ENCODE peak calls at places on chromosome 16, in seven cellular contexts. One of them, this sample, is unnamed.

GRCh38 chr16:19044781-19045180 is 22.6 kb upstream of the COQ7 start:
- DNase-seq in foreskin fibroblast: peak; percentile 7
- DNase-seq in activated CD8-positive, alpha-beta T cell treated with anti-CD3 and anti-CD28 coated beads, Interleukin-2, amount 10 ng/mL, durations not matched to agents 7 days and 5 days: no peak
- DNase-seq in CD8-positive, alpha-beta T cell: no peak
- DNase-seq in stimulated activated CD4-positive, alpha-beta T cell treated with anti-CD3 and anti-CD28 coated beads, Interleukin-1b, Interleukin-23, amount 100 ng/mL, for 1 hour: no peak
- DNase-seq in left lung: no peak
- DNase-seq in activated CD4-positive, alpha-beta T cell treated with anti-CD3 and anti-CD28 coated beads, Interleukin-2, amount 50 U/mL, for 1 hour: no peak
- DNase-seq in this sample: no peak

GRCh38 chr16:4847774-4848587 is 700 bp downstream of the UBN1 start:
- DNase-seq in foreskin fibroblast: peak; percentile 64
- DNase-seq in activated CD8-positive, alpha-beta T cell treated with anti-CD3 and anti-CD28 coated beads, Interleukin-2, amount 10 ng/mL, durations not matched to agents 7 days and 5 days: peak; percentile 48
- DNase-seq in CD8-positive, alpha-beta T cell: peak; percentile 42
- DNase-seq in stimulated activated CD4-positive, alpha-beta T cell treated with anti-CD3 and anti-CD28 coated beads, Interleukin-1b, Interleukin-23, amount 100 ng/mL, for 1 hour: peak; percentile 3
- DNase-seq in left lung: peak; percentile 53
- DNase-seq in activated CD4-positive, alpha-beta T cell treated with anti-CD3 and anti-CD28 coated beads, Interleukin-2, amount 50 U/mL, for 1 hour: peak; percentile 31
- DNase-seq in this sample: peak; percentile 1

GRCh38 chr16:71929048-71929447 is 33.7 kb downstream of the IST1 start:
- DNase-seq in foreskin fibroblast: peak; percentile 66
- DNase-seq in activated CD8-positive, alpha-beta T cell treated with anti-CD3 and anti-CD28 coated beads, Interleukin-2, amount 10 ng/mL, durations not matched to agents 7 days and 5 days: no peak
- DNase-seq in CD8-positive, alpha-beta T cell: no peak
- DNase-seq in stimulated activated CD4-positive, alpha-beta T cell treated with anti-CD3 and anti-CD28 coated beads, Interleukin-1b, Interleukin-23, amount 100 ng/mL, for 1 hour: no peak
- DNase-seq in left lung: no peak
- DNase-seq in activated CD4-positive, alpha-beta T cell treated with anti-CD3 and anti-CD28 coated beads, Interleukin-2, amount 50 U/mL, for 1 hour: no peak
- DNase-seq in this sample: no peak

GRCh38 chr16:71902656-71903365 is 7.5 kb downstream of the IST1 start:
- DNase-seq in foreskin fibroblast: no peak
- DNase-seq in activated CD8-positive, alpha-beta T cell treated with anti-CD3 and anti-CD28 coated beads, Interleukin-2, amount 10 ng/mL, durations not matched to agents 7 days and 5 days: no peak
- DNase-seq in CD8-positive, alpha-beta T cell: no peak
- DNase-seq in stimulated activated CD4-positive, alpha-beta T cell treated with anti-CD3 and anti-CD28 coated beads, Interleukin-1b, Interleukin-23, amount 100 ng/mL, for 1 hour: no peak
- DNase-seq in left lung: no peak
- DNase-seq in activated CD4-positive, alpha-beta T cell treated with anti-CD3 and anti-CD28 coated beads, Interleukin-2, amount 50 U/mL, for 1 hour: no peak
- DNase-seq in this sample: no peak

GRCh38 chr16:69314534-69314933 is 3.4 kb downstream of the VPS4A start:
- DNase-seq in foreskin fibroblast: no peak
- DNase-seq in activated CD8-positive, alpha-beta T cell treated with anti-CD3 and anti-CD28 coated beads, Interleukin-2, amount 10 ng/mL, durations not matched to agents 7 days and 5 days: no peak
- DNase-seq in CD8-positive, alpha-beta T cell: no peak
- DNase-seq in stimulated activated CD4-positive, alpha-beta T cell treated with anti-CD3 and anti-CD28 coated beads, Interleukin-1b, Interleukin-23, amount 100 ng/mL, for 1 hour: no peak
- DNase-seq in left lung: no peak
- DNase-seq in activated CD4-positive, alpha-beta T cell treated with anti-CD3 and anti-CD28 coated beads, Interleukin-2, amount 50 U/mL, for 1 hour: no peak
- DNase-seq in this sample: no peak

GRCh38 chr16:57504491-57504890 is 18.2 kb upstream of the DOK4 start:
- DNase-seq in foreskin fibroblast: no peak
- DNase-seq in activated CD8-positive, alpha-beta T cell treated with anti-CD3 and anti-CD28 coated beads, Interleukin-2, amount 10 ng/mL, durations not matched to agents 7 days and 5 days: no peak
- DNase-seq in CD8-positive, alpha-beta T cell: no peak
- DNase-seq in stimulated activated CD4-positive, alpha-beta T cell treated with anti-CD3 and anti-CD28 coated beads, Interleukin-1b, Interleukin-23, amount 100 ng/mL, for 1 hour: no peak
- DNase-seq in left lung: no peak
- DNase-seq in activated CD4-positive, alpha-beta T cell treated with anti-CD3 and anti-CD28 coated beads, Interleukin-2, amount 50 U/mL, for 1 hour: no peak
- DNase-seq in this sample: no peak

GRCh38 chr16:88468289-88469129 is 15.4 kb downstream of the ZFPM1 start:
- DNase-seq in foreskin fibroblast: peak; percentile 21
- DNase-seq in activated CD8-positive, alpha-beta T cell treated with anti-CD3 and anti-CD28 coated beads, Interleukin-2, amount 10 ng/mL, durations not matched to agents 7 days and 5 days: no peak
- DNase-seq in CD8-positive, alpha-beta T cell: no peak
- DNase-seq in stimulated activated CD4-positive, alpha-beta T cell treated with anti-CD3 and anti-CD28 coated beads, Interleukin-1b, Interleukin-23, amount 100 ng/mL, for 1 hour: no peak
- DNase-seq in left lung: no peak
- DNase-seq in activated CD4-positive, alpha-beta T cell treated with anti-CD3 and anti-CD28 coated beads, Interleukin-2, amount 50 U/mL, for 1 hour: no peak
- DNase-seq in this sample: peak; percentile 37

GRCh38 chr16:55502801-55503366 is 6.0 kb upstream of the LPCAT2 start:
- DNase-seq in foreskin fibroblast: peak; percentile 83
- DNase-seq in activated CD8-positive, alpha-beta T cell treated with anti-CD3 and anti-CD28 coated beads, Interleukin-2, amount 10 ng/mL, durations not matched to agents 7 days and 5 days: no peak
- DNase-seq in CD8-positive, alpha-beta T cell: no peak
- DNase-seq in stimulated activated CD4-positive, alpha-beta T cell treated with anti-CD3 and anti-CD28 coated beads, Interleukin-1b, Interleukin-23, amount 100 ng/mL, for 1 hour: no peak
- DNase-seq in left lung: peak; percentile 80
- DNase-seq in activated CD4-positive, alpha-beta T cell treated with anti-CD3 and anti-CD28 coated beads, Interleukin-2, amount 50 U/mL, for 1 hour: no peak
- DNase-seq in this sample: no peak

GRCh38 chr16:72013389-72013788 is 4.8 kb downstream of the DHODH start:
- DNase-seq in foreskin fibroblast: no peak
- DNase-seq in activated CD8-positive, alpha-beta T cell treated with anti-CD3 and anti-CD28 coated beads, Interleukin-2, amount 10 ng/mL, durations not matched to agents 7 days and 5 days: no peak
- DNase-seq in CD8-positive, alpha-beta T cell: no peak
- DNase-seq in stimulated activated CD4-positive, alpha-beta T cell treated with anti-CD3 and anti-CD28 coated beads, Interleukin-1b, Interleukin-23, amount 100 ng/mL, for 1 hour: no peak
- DNase-seq in left lung: no peak
- DNase-seq in activated CD4-positive, alpha-beta T cell treated with anti-CD3 and anti-CD28 coated beads, Interleukin-2, amount 50 U/mL, for 1 hour: no peak
- DNase-seq in this sample: no peak

GRCh38 chr16:67396159-67396774 is 3.0 kb upstream of the TPPP3 start:
- DNase-seq in foreskin fibroblast: peak; percentile 72
- DNase-seq in activated CD8-positive, alpha-beta T cell treated with anti-CD3 and anti-CD28 coated beads, Interleukin-2, amount 10 ng/mL, durations not matched to agents 7 days and 5 days: no peak
- DNase-seq in CD8-positive, alpha-beta T cell: no peak
- DNase-seq in stimulated activated CD4-positive, alpha-beta T cell treated with anti-CD3 and anti-CD28 coated beads, Interleukin-1b, Interleukin-23, amount 100 ng/mL, for 1 hour: no peak
- DNase-seq in left lung: peak; percentile 89
- DNase-seq in activated CD4-positive, alpha-beta T cell treated with anti-CD3 and anti-CD28 coated beads, Interleukin-2, amount 50 U/mL, for 1 hour: no peak
- DNase-seq in this sample: no peak

GRCh38 chr16:760498-761343 is at the start of gene MSLN:
- DNase-seq in foreskin fibroblast: no peak
- DNase-seq in activated CD8-positive, alpha-beta T cell treated with anti-CD3 and anti-CD28 coated beads, Interleukin-2, amount 10 ng/mL, durations not matched to agents 7 days and 5 days: no peak
- DNase-seq in CD8-positive, alpha-beta T cell: peak; percentile 4
- DNase-seq in stimulated activated CD4-positive, alpha-beta T cell treated with anti-CD3 and anti-CD28 coated beads, Interleukin-1b, Interleukin-23, amount 100 ng/mL, for 1 hour: no peak
- DNase-seq in left lung: peak; percentile 66
- DNase-seq in activated CD4-positive, alpha-beta T cell treated with anti-CD3 and anti-CD28 coated beads, Interleukin-2, amount 50 U/mL, for 1 hour: no peak
- DNase-seq in this sample: no peak

GRCh38 chr16:3864562-3864961 is 16.0 kb downstream of the CREBBP start:
- DNase-seq in foreskin fibroblast: no peak
- DNase-seq in activated CD8-positive, alpha-beta T cell treated with anti-CD3 and anti-CD28 coated beads, Interleukin-2, amount 10 ng/mL, durations not matched to agents 7 days and 5 days: no peak
- DNase-seq in CD8-positive, alpha-beta T cell: no peak
- DNase-seq in stimulated activated CD4-positive, alpha-beta T cell treated with anti-CD3 and anti-CD28 coated beads, Interleukin-1b, Interleukin-23, amount 100 ng/mL, for 1 hour: no peak
- DNase-seq in left lung: no peak
- DNase-seq in activated CD4-positive, alpha-beta T cell treated with anti-CD3 and anti-CD28 coated beads, Interleukin-2, amount 50 U/mL, for 1 hour: no peak
- DNase-seq in this sample: no peak

GRCh38 chr16:67537270-67537635 is 8.6 kb downstream of the RIPOR1 start:
- DNase-seq in foreskin fibroblast: peak; percentile 49
- DNase-seq in activated CD8-positive, alpha-beta T cell treated with anti-CD3 and anti-CD28 coated beads, Interleukin-2, amount 10 ng/mL, durations not matched to agents 7 days and 5 days: peak; percentile 46
- DNase-seq in CD8-positive, alpha-beta T cell: peak; percentile 59
- DNase-seq in stimulated activated CD4-positive, alpha-beta T cell treated with anti-CD3 and anti-CD28 coated beads, Interleukin-1b, Interleukin-23, amount 100 ng/mL, for 1 hour: peak; percentile 42
- DNase-seq in left lung: peak; percentile 74
- DNase-seq in activated CD4-positive, alpha-beta T cell treated with anti-CD3 and anti-CD28 coated beads, Interleukin-2, amount 50 U/mL, for 1 hour: peak; percentile 50
- DNase-seq in this sample: no peak

GRCh38 chr16:72434159-72434558 is 262.2 kb upstream of the PMFBP1 start:
- DNase-seq in foreskin fibroblast: peak; percentile 26
- DNase-seq in activated CD8-positive, alpha-beta T cell treated with anti-CD3 and anti-CD28 coated beads, Interleukin-2, amount 10 ng/mL, durations not matched to agents 7 days and 5 days: no peak
- DNase-seq in CD8-positive, alpha-beta T cell: no peak
- DNase-seq in stimulated activated CD4-positive, alpha-beta T cell treated with anti-CD3 and anti-CD28 coated beads, Interleukin-1b, Interleukin-23, amount 100 ng/mL, for 1 hour: no peak
- DNase-seq in left lung: no peak
- DNase-seq in activated CD4-positive, alpha-beta T cell treated with anti-CD3 and anti-CD28 coated beads, Interleukin-2, amount 50 U/mL, for 1 hour: no peak
- DNase-seq in this sample: peak; percentile 24

GRCh38 chr16:51982715-51983680 is 563.9 kb downstream of the TOX3 start:
- DNase-seq in foreskin fibroblast: peak; percentile 35
- DNase-seq in activated CD8-positive, alpha-beta T cell treated with anti-CD3 and anti-CD28 coated beads, Interleukin-2, amount 10 ng/mL, durations not matched to agents 7 days and 5 days: peak; percentile 44
- DNase-seq in CD8-positive, alpha-beta T cell: no peak
- DNase-seq in stimulated activated CD4-positive, alpha-beta T cell treated with anti-CD3 and anti-CD28 coated beads, Interleukin-1b, Interleukin-23, amount 100 ng/mL, for 1 hour: no peak
- DNase-seq in left lung: no peak
- DNase-seq in activated CD4-positive, alpha-beta T cell treated with anti-CD3 and anti-CD28 coated beads, Interleukin-2, amount 50 U/mL, for 1 hour: no peak
- DNase-seq in this sample: peak; percentile 77

GRCh38 chr16:64196444-64196843 is 925.4 kb downstream of the CDH11 start:
- DNase-seq in foreskin fibroblast: peak; percentile 40
- DNase-seq in activated CD8-positive, alpha-beta T cell treated with anti-CD3 and anti-CD28 coated beads, Interleukin-2, amount 10 ng/mL, durations not matched to agents 7 days and 5 days: no peak
- DNase-seq in CD8-positive, alpha-beta T cell: no peak
- DNase-seq in stimulated activated CD4-positive, alpha-beta T cell treated with anti-CD3 and anti-CD28 coated beads, Interleukin-1b, Interleukin-23, amount 100 ng/mL, for 1 hour: no peak
- DNase-seq in left lung: no peak
- DNase-seq in activated CD4-positive, alpha-beta T cell treated with anti-CD3 and anti-CD28 coated beads, Interleukin-2, amount 50 U/mL, for 1 hour: no peak
- DNase-seq in this sample: no peak

GRCh38 chr16:24534634-24535033 is 4.7 kb upstream of the RBBP6 start:
- DNase-seq in foreskin fibroblast: no peak
- DNase-seq in activated CD8-positive, alpha-beta T cell treated with anti-CD3 and anti-CD28 coated beads, Interleukin-2, amount 10 ng/mL, durations not matched to agents 7 days and 5 days: no peak
- DNase-seq in CD8-positive, alpha-beta T cell: no peak
- DNase-seq in stimulated activated CD4-positive, alpha-beta T cell treated with anti-CD3 and anti-CD28 coated beads, Interleukin-1b, Interleukin-23, amount 100 ng/mL, for 1 hour: no peak
- DNase-seq in left lung: no peak
- DNase-seq in activated CD4-positive, alpha-beta T cell treated with anti-CD3 and anti-CD28 coated beads, Interleukin-2, amount 50 U/mL, for 1 hour: no peak
- DNase-seq in this sample: no peak

GRCh38 chr16:73214825-73215481 is 167.0 kb upstream of the ZFHX3 start:
- DNase-seq in foreskin fibroblast: peak; percentile 95
- DNase-seq in activated CD8-positive, alpha-beta T cell treated with anti-CD3 and anti-CD28 coated beads, Interleukin-2, amount 10 ng/mL, durations not matched to agents 7 days and 5 days: no peak
- DNase-seq in CD8-positive, alpha-beta T cell: no peak
- DNase-seq in stimulated activated CD4-positive, alpha-beta T cell treated with anti-CD3 and anti-CD28 coated beads, Interleukin-1b, Interleukin-23, amount 100 ng/mL, for 1 hour: no peak
- DNase-seq in left lung: no peak
- DNase-seq in activated CD4-positive, alpha-beta T cell treated with anti-CD3 and anti-CD28 coated beads, Interleukin-2, amount 50 U/mL, for 1 hour: no peak
- DNase-seq in this sample: no peak

GRCh38 chr16:78957328-78958100 is 643.0 kb downstream of the MAF start:
- DNase-seq in foreskin fibroblast: no peak
- DNase-seq in activated CD8-positive, alpha-beta T cell treated with anti-CD3 and anti-CD28 coated beads, Interleukin-2, amount 10 ng/mL, durations not matched to agents 7 days and 5 days: no peak
- DNase-seq in CD8-positive, alpha-beta T cell: no peak
- DNase-seq in stimulated activated CD4-positive, alpha-beta T cell treated with anti-CD3 and anti-CD28 coated beads, Interleukin-1b, Interleukin-23, amount 100 ng/mL, for 1 hour: peak; percentile 16
- DNase-seq in left lung: no peak
- DNase-seq in activated CD4-positive, alpha-beta T cell treated with anti-CD3 and anti-CD28 coated beads, Interleukin-2, amount 50 U/mL, for 1 hour: no peak
- DNase-seq in this sample: no peak

GRCh38 chr16:81940781-81941560 is 70.3 kb downstream of the SDR42E1 start:
- DNase-seq in foreskin fibroblast: peak; percentile 40
- DNase-seq in activated CD8-positive, alpha-beta T cell treated with anti-CD3 and anti-CD28 coated beads, Interleukin-2, amount 10 ng/mL, durations not matched to agents 7 days and 5 days: no peak
- DNase-seq in CD8-positive, alpha-beta T cell: no peak
- DNase-seq in stimulated activated CD4-positive, alpha-beta T cell treated with anti-CD3 and anti-CD28 coated beads, Interleukin-1b, Interleukin-23, amount 100 ng/mL, for 1 hour: no peak
- DNase-seq in left lung: no peak
- DNase-seq in activated CD4-positive, alpha-beta T cell treated with anti-CD3 and anti-CD28 coated beads, Interleukin-2, amount 50 U/mL, for 1 hour: no peak
- DNase-seq in this sample: peak; percentile 68

GRCh38 chr16:86772231-86772510 is 193.8 kb downstream of the FOXL1 start:
- DNase-seq in foreskin fibroblast: peak; percentile 50
- DNase-seq in activated CD8-positive, alpha-beta T cell treated with anti-CD3 and anti-CD28 coated beads, Interleukin-2, amount 10 ng/mL, durations not matched to agents 7 days and 5 days: no peak
- DNase-seq in CD8-positive, alpha-beta T cell: no peak
- DNase-seq in stimulated activated CD4-positive, alpha-beta T cell treated with anti-CD3 and anti-CD28 coated beads, Interleukin-1b, Interleukin-23, amount 100 ng/mL, for 1 hour: no peak
- DNase-seq in left lung: no peak
- DNase-seq in activated CD4-positive, alpha-beta T cell treated with anti-CD3 and anti-CD28 coated beads, Interleukin-2, amount 50 U/mL, for 1 hour: no peak
- DNase-seq in this sample: no peak

GRCh38 chr16:30004811-30005242 is 6.0 kb downstream of the DOC2A start:
- DNase-seq in foreskin fibroblast: no peak
- DNase-seq in activated CD8-positive, alpha-beta T cell treated with anti-CD3 and anti-CD28 coated beads, Interleukin-2, amount 10 ng/mL, durations not matched to agents 7 days and 5 days: no peak
- DNase-seq in CD8-positive, alpha-beta T cell: no peak
- DNase-seq in stimulated activated CD4-positive, alpha-beta T cell treated with anti-CD3 and anti-CD28 coated beads, Interleukin-1b, Interleukin-23, amount 100 ng/mL, for 1 hour: no peak
- DNase-seq in left lung: peak; percentile 60
- DNase-seq in activated CD4-positive, alpha-beta T cell treated with anti-CD3 and anti-CD28 coated beads, Interleukin-2, amount 50 U/mL, for 1 hour: no peak
- DNase-seq in this sample: no peak

GRCh38 chr16:78249056-78249455 is 149.6 kb downstream of the WWOX start:
- DNase-seq in foreskin fibroblast: no peak
- DNase-seq in activated CD8-positive, alpha-beta T cell treated with anti-CD3 and anti-CD28 coated beads, Interleukin-2, amount 10 ng/mL, durations not matched to agents 7 days and 5 days: no peak
- DNase-seq in CD8-positive, alpha-beta T cell: no peak
- DNase-seq in stimulated activated CD4-positive, alpha-beta T cell treated with anti-CD3 and anti-CD28 coated beads, Interleukin-1b, Interleukin-23, amount 100 ng/mL, for 1 hour: no peak
- DNase-seq in left lung: peak; percentile 65
- DNase-seq in activated CD4-positive, alpha-beta T cell treated with anti-CD3 and anti-CD28 coated beads, Interleukin-2, amount 50 U/mL, for 1 hour: no peak
- DNase-seq in this sample: no peak

GRCh38 chr16:22945361-22945760 is 131.4 kb downstream of the HS3ST2 start:
- DNase-seq in foreskin fibroblast: no peak
- DNase-seq in activated CD8-positive, alpha-beta T cell treated with anti-CD3 and anti-CD28 coated beads, Interleukin-2, amount 10 ng/mL, durations not matched to agents 7 days and 5 days: no peak
- DNase-seq in CD8-positive, alpha-beta T cell: no peak
- DNase-seq in stimulated activated CD4-positive, alpha-beta T cell treated with anti-CD3 and anti-CD28 coated beads, Interleukin-1b, Interleukin-23, amount 100 ng/mL, for 1 hour: no peak
- DNase-seq in left lung: no peak
- DNase-seq in activated CD4-positive, alpha-beta T cell treated with anti-CD3 and anti-CD28 coated beads, Interleukin-2, amount 50 U/mL, for 1 hour: no peak
- DNase-seq in this sample: no peak

GRCh38 chr16:6189216-6189615 is 1091.6 kb upstream of the EEF2KMT start:
- DNase-seq in foreskin fibroblast: no peak
- DNase-seq in activated CD8-positive, alpha-beta T cell treated with anti-CD3 and anti-CD28 coated beads, Interleukin-2, amount 10 ng/mL, durations not matched to agents 7 days and 5 days: no peak
- DNase-seq in CD8-positive, alpha-beta T cell: no peak
- DNase-seq in stimulated activated CD4-positive, alpha-beta T cell treated with anti-CD3 and anti-CD28 coated beads, Interleukin-1b, Interleukin-23, amount 100 ng/mL, for 1 hour: no peak
- DNase-seq in left lung: no peak
- DNase-seq in activated CD4-positive, alpha-beta T cell treated with anti-CD3 and anti-CD28 coated beads, Interleukin-2, amount 50 U/mL, for 1 hour: no peak
- DNase-seq in this sample: no peak

GRCh38 chr16:87765776-87766484 is at the start of gene KLHDC4:
- DNase-seq in foreskin fibroblast: peak; percentile 79
- DNase-seq in activated CD8-positive, alpha-beta T cell treated with anti-CD3 and anti-CD28 coated beads, Interleukin-2, amount 10 ng/mL, durations not matched to agents 7 days and 5 days: peak; percentile 94
- DNase-seq in CD8-positive, alpha-beta T cell: peak; percentile 91
- DNase-seq in stimulated activated CD4-positive, alpha-beta T cell treated with anti-CD3 and anti-CD28 coated beads, Interleukin-1b, Interleukin-23, amount 100 ng/mL, for 1 hour: peak; percentile 79
- DNase-seq in left lung: peak; percentile 91
- DNase-seq in activated CD4-positive, alpha-beta T cell treated with anti-CD3 and anti-CD28 coated beads, Interleukin-2, amount 50 U/mL, for 1 hour: peak; percentile 87
- DNase-seq in this sample: peak; percentile 81

GRCh38 chr16:22727285-22728166 is 86.4 kb upstream of the HS3ST2 start:
- DNase-seq in foreskin fibroblast: no peak
- DNase-seq in activated CD8-positive, alpha-beta T cell treated with anti-CD3 and anti-CD28 coated beads, Interleukin-2, amount 10 ng/mL, durations not matched to agents 7 days and 5 days: no peak
- DNase-seq in CD8-positive, alpha-beta T cell: no peak
- DNase-seq in stimulated activated CD4-positive, alpha-beta T cell treated with anti-CD3 and anti-CD28 coated beads, Interleukin-1b, Interleukin-23, amount 100 ng/mL, for 1 hour: no peak
- DNase-seq in left lung: no peak
- DNase-seq in activated CD4-positive, alpha-beta T cell treated with anti-CD3 and anti-CD28 coated beads, Interleukin-2, amount 50 U/mL, for 1 hour: no peak
- DNase-seq in this sample: no peak

GRCh38 chr16:9112166-9112843 is 20.9 kb downstream of the HAPSTR1 start:
- DNase-seq in foreskin fibroblast: no peak
- DNase-seq in activated CD8-positive, alpha-beta T cell treated with anti-CD3 and anti-CD28 coated beads, Interleukin-2, amount 10 ng/mL, durations not matched to agents 7 days and 5 days: no peak
- DNase-seq in CD8-positive, alpha-beta T cell: no peak
- DNase-seq in stimulated activated CD4-positive, alpha-beta T cell treated with anti-CD3 and anti-CD28 coated beads, Interleukin-1b, Interleukin-23, amount 100 ng/mL, for 1 hour: no peak
- DNase-seq in left lung: no peak
- DNase-seq in activated CD4-positive, alpha-beta T cell treated with anti-CD3 and anti-CD28 coated beads, Interleukin-2, amount 50 U/mL, for 1 hour: no peak
- DNase-seq in this sample: no peak

GRCh38 chr16:56367764-56368163 is 57.6 kb downstream of the AMFR start:
- DNase-seq in foreskin fibroblast: no peak
- DNase-seq in activated CD8-positive, alpha-beta T cell treated with anti-CD3 and anti-CD28 coated beads, Interleukin-2, amount 10 ng/mL, durations not matched to agents 7 days and 5 days: no peak
- DNase-seq in CD8-positive, alpha-beta T cell: no peak
- DNase-seq in stimulated activated CD4-positive, alpha-beta T cell treated with anti-CD3 and anti-CD28 coated beads, Interleukin-1b, Interleukin-23, amount 100 ng/mL, for 1 hour: no peak
- DNase-seq in left lung: no peak
- DNase-seq in activated CD4-positive, alpha-beta T cell treated with anti-CD3 and anti-CD28 coated beads, Interleukin-2, amount 50 U/mL, for 1 hour: no peak
- DNase-seq in this sample: no peak

This sample was measured in Kasumi-1.